ENCODE peak calls at places on chromosomes 16 and 17, in four cellular contexts. P is HAP-1, O is cardiac muscle cell, F is GM23248. X is an unnamed sample.

GRCh38 chr17:51709867-51710266 is 448.6 kb downstream of the CA10 start:
- DNase-seq in P (no peak), O (no peak), F (no peak), X (no peak)

GRCh38 chr17:32449963-32450362 is 5.7 kb downstream of the PSMD11 start:
- DNase-seq in P (no peak), O (no peak), F (no peak), X (no peak)

GRCh38 chr16:56848955-56849689 is 15.9 kb upstream of the SLC12A3 start:
- DNase-seq in P (no peak), O (peak; percentile 69), F (peak; percentile 94), X (no peak)

GRCh38 chr17:68389041-68389440 is 68.3 kb downstream of the WIPI1 start:
- DNase-seq in P (no peak), O (no peak), F (no peak), X (no peak)

GRCh38 chr16:48906076-48906475 is 296.1 kb upstream of the N4BP1 start:
- DNase-seq in P (no peak), O (no peak), F (no peak), X (no peak)

GRCh38 chr17:41816637-41817320 is 4.0 kb downstream of the FKBP10 start:
- DNase-seq in P (no peak), O (no peak), F (no peak), X (no peak)

GRCh38 chr16:81651758-81652718 is 127.1 kb upstream of the PLCG2 start:
- DNase-seq in P (no peak), O (peak; percentile 13), F (no peak), X (no peak)

GRCh38 chr16:28059841-28060240 is 3.7 kb downstream of the GSG1L start:
- DNase-seq in P (no peak), O (no peak), F (no peak), X (no peak)

GRCh38 chr17:1786708-1787107 is 24.8 kb downstream of the SERPINF1 start:
- DNase-seq in P (no peak), O (no peak), F (no peak), X (no peak)

GRCh38 chr17:60554377-60554788 is 28.3 kb upstream of the APPBP2 start:
- DNase-seq in P (no peak), O (peak; percentile 98), F (peak; percentile 71), X (no peak)

GRCh38 chr17:39306509-39307212 is 80.9 kb upstream of the STAC2 start:
- DNase-seq in P (no peak), O (peak; percentile 8), F (peak; percentile 65), X (no peak)

GRCh38 chr17:2158011-2158410 is 103.1 kb downstream of the HIC1 start:
- DNase-seq in P (no peak), O (peak; percentile 98), F (peak; percentile 92), X (no peak)

GRCh38 chr17:39195568-39196160 is 1.8 kb downstream of the CACNB1 start:
- DNase-seq in P (no peak), O (no peak), F (peak; percentile 50), X (no peak)

GRCh38 chr16:27406729-27407128 is 4.8 kb downstream of the IL21R start:
- DNase-seq in P (no peak), O (no peak), F (no peak), X (no peak)

GRCh38 chr17:5583426-5584382 is 605 bp downstream of the NLRP1 start:
- DNase-seq in P (no peak), O (peak; percentile 35), F (peak; percentile 76), X (no peak)

GRCh38 chr16:3007059-3007956 is 5.4 kb upstream of the CLDN9 start:
- DNase-seq in P (no peak), O (no peak), F (no peak), X (no peak)

GRCh38 chr17:61314368-61315078 is 85.1 kb upstream of the TBX2 start:
- DNase-seq in P (no peak), O (peak; percentile 89), F (peak; percentile 50), X (no peak)

GRCh38 chr16:2779151-2779920 is 2.3 kb upstream of the ELOB start:
- DNase-seq in P (no peak), O (no peak), F (no peak), X (no peak)

GRCh38 chr16:49961087-49961486 is 63.9 kb upstream of the CNEP1R1 start:
- DNase-seq in P (peak; percentile 57), O (peak; percentile 56), F (peak; percentile 42), X (no peak)

GRCh38 chr17:79776378-79777165 is 1.4 kb upstream of the CBX2 start:
- DNase-seq in P (peak; percentile 63), O (no peak), F (no peak), X (no peak)

GRCh38 chr16:72098936-72099335 is 5.3 kb downstream of the DHX38 start:
- DNase-seq in P (no peak), O (no peak), F (no peak), X (no peak)

GRCh38 chr17:79205688-79206205 is 131.1 kb downstream of the ENGASE start:
- DNase-seq in P (no peak), O (no peak), F (no peak), X (no peak)

GRCh38 chr17:28985950-28986713 is 19.7 kb downstream of the SEZ6 start:
- DNase-seq in P (no peak), O (no peak), F (no peak), X (no peak)

GRCh38 chr16:49589721-49590120 is 216.1 kb downstream of the C16orf78 start:
- DNase-seq in P (no peak), O (no peak), F (no peak), X (no peak)

GRCh38 chr17:82230627-82231311 is 1.9 kb downstream of the SLC16A3 start:
- DNase-seq in P (peak; percentile 49), O (peak; percentile 95), F (peak; percentile 95), X (no peak)

GRCh38 chr16:85520853-85521736 is 92.0 kb upstream of the GSE1 start:
- DNase-seq in P (no peak), O (no peak), F (no peak), X (no peak)

GRCh38 chr17:71522383-71522782 is 598.4 kb upstream of the SOX9 start:
- DNase-seq in P (no peak), O (no peak), F (peak; percentile 43), X (no peak)

GRCh38 chr17:3475812-3476686 is at the start of gene ASPA:
- DNase-seq in P (peak; percentile 69), O (no peak), F (peak; percentile 47), X (no peak)

GRCh38 chr17:8960325-8961144 is 5.0 kb downstream of the PIK3R5 start:
- DNase-seq in P (no peak), O (no peak), F (no peak), X (no peak)

GRCh38 chr17:70597774-70598173 is 428.4 kb downstream of the KCNJ2 start:
- DNase-seq in P (no peak), O (no peak), F (no peak), X (no peak)

GRCh38 chr17:67082110-67082509 is 37.8 kb downstream of the CACNG1 start:
- DNase-seq in P (no peak), O (no peak), F (no peak), X (no peak)

GRCh38 chr16:27408602-27409031 is 6.6 kb downstream of the IL21R start:
- DNase-seq in P (no peak), O (no peak), F (no peak), X (no peak)

GRCh38 chr16:27328937-27329336 is 15.2 kb downstream of the IL4R start:
- DNase-seq in P (no peak), O (no peak), F (no peak), X (no peak)

X was measured in HEK293T.